ENCODE peak calls at places on chromosomes 6 and 20, in four cellular contexts. H, L, K and M are unnamed samples. For H3K4me1, the result is how much of the 10 kb centered on the place peaks cover.

GRCh38 chr6:27452496-27452897 is 20.4 kb downstream of the ZNF184 start:
- DNase-seq in L (no peak), K (no peak), H (no peak), M (no peak)

GRCh38 chr6:48449002-48449401 is 338.0 kb upstream of the PTCHD4 start:
- DNase-seq in H (no peak), K (no peak), L (no peak), M (no peak)

GRCh38 chr6:111193156-111193555 is 105.9 kb downstream of the SLC16A10 start:
- DNase-seq in K (no peak), L (no peak), H (no peak), M (no peak)

GRCh38 chr6:9126845-9127560 is 691.7 kb upstream of the SLC35B3 start:
- DNase-seq in H (no peak), K (peak), L (no peak), M (peak)

GRCh38 chr6:113856011-113856551 is 1.1 kb upstream of the MARCKS start:
- DNase-seq in H (no peak), L (peak), K (peak), M (no peak)

GRCh38 chr6:138198430-138199091 is 19.7 kb downstream of the PBOV1 start:
- DNase-seq in H (no peak), L (no peak), K (no peak), M (no peak)

GRCh38 chr6:126383203-126383602 is 43.3 kb downstream of the CENPW start:
- DNase-seq in K (no peak), H (no peak), L (no peak), M (no peak)

GRCh38 chr6:74091133-74091793 is 395.3 kb downstream of the CD109 start:
- DNase-seq in H (peak), L (peak), K (peak), M (no peak)

GRCh38 chr6:94636780-94637385 is 940.5 kb upstream of the MANEA start:
- DNase-seq in H (peak), L (no peak), K (peak), M (peak)

GRCh38 chr6:19289408-19289967 is 547.7 kb upstream of the ID4 start:
- DNase-seq in H (no peak), L (no peak), K (no peak), M (no peak)

GRCh38 chr20:16111132-16111852 is 462.0 kb downstream of the KIF16B start:
- DNase-seq in L (no peak), K (no peak), H (no peak), M (no peak)

GRCh38 chr20:36792422-36792821 is 18.9 kb upstream of the DSN1 start:
- DNase-seq in L (peak), H (peak), K (peak), M (peak)

GRCh38 chr6:104305206-104305605 is 554.5 kb downstream of the HACE1 start:
- DNase-seq in L (no peak), H (no peak), K (no peak), M (no peak)

GRCh38 chr6:72835749-72836148 is 213.9 kb downstream of the KCNQ5 start:
- DNase-seq in H (no peak), K (no peak), L (no peak), M (no peak)

GRCh38 chr20:18698735-18699380 is 111.0 kb downstream of the DTD1 start:
- DNase-seq in H (no peak), K (no peak), L (no peak), M (no peak)

GRCh38 chr6:132819405-132820145 is 5.2 kb downstream of the RPS12 start:
- DNase-seq in K (no peak), H (peak), L (peak), M (peak)

GRCh38 chr6:39218868-39219567 is 10.3 kb downstream of the KCNK5 start:
- DNase-seq in K (no peak), H (no peak), L (no peak), M (no peak)

GRCh38 chr6:26331809-26332226 is 33.2 kb upstream of the BTN3A2 start:
- DNase-seq in L (peak), H (no peak), K (no peak), M (no peak)

GRCh38 chr6:33860006-33860405 is 56.2 kb upstream of the MLN start:
- DNase-seq in H (no peak), K (no peak), L (no peak), M (no peak)
- H3K4me1 ChIP-seq in H (under half), K (under half), L (under half), M (under half)

GRCh38 chr20:38725959-38726848 is 1.9 kb downstream of the SLC32A1 start:
- DNase-seq in L (peak), K (no peak), H (peak), M (no peak)

GRCh38 chr20:38725458-38725958 is 1.2 kb downstream of the SLC32A1 start:
- DNase-seq in K (no peak), L (no peak), H (no peak), M (no peak)

GRCh38 chr20:38723069-38723981 is 961 bp upstream of the SLC32A1 start:
- DNase-seq in L (no peak), K (peak), H (no peak), M (no peak)

GRCh38 chr20:38723982-38724602 is at the start of gene SLC32A1:
- DNase-seq in H (no peak), L (no peak), K (no peak), M (no peak)

GRCh38 chr20:38724603-38725457 is 544 bp downstream of the SLC32A1 start:
- DNase-seq in L (no peak), K (no peak), H (no peak), M (no peak)
- TF ChIP-seq EZH2 in L (no peak), K (peak), H (no peak), M (no peak)

GRCh38 chr20:63257629-63258028 is 3.4 kb upstream of the NKAIN4 start:
- DNase-seq in K (no peak), L (no peak), H (no peak), M (no peak)
- H3K4me1 ChIP-seq in K (under half), L (under half), H (under half), M (under half)

GRCh38 chr20:47464380-47465101 is 37.1 kb upstream of the NCOA3 start:
- DNase-seq in L (peak), H (peak), K (peak), M (peak)

GRCh38 chr20:47466704-47467459 is 34.8 kb upstream of the NCOA3 start:
- DNase-seq in K (no peak), H (no peak), L (no peak), M (no peak)

GRCh38 chr20:47465335-47466090 is 36.2 kb upstream of the NCOA3 start:
- DNase-seq in H (no peak), K (no peak), L (no peak), M (no peak)

GRCh38 chr20:47466193-47466592 is 35.5 kb upstream of the NCOA3 start:
- DNase-seq in K (no peak), H (no peak), L (no peak), M (no peak)

DNA sequence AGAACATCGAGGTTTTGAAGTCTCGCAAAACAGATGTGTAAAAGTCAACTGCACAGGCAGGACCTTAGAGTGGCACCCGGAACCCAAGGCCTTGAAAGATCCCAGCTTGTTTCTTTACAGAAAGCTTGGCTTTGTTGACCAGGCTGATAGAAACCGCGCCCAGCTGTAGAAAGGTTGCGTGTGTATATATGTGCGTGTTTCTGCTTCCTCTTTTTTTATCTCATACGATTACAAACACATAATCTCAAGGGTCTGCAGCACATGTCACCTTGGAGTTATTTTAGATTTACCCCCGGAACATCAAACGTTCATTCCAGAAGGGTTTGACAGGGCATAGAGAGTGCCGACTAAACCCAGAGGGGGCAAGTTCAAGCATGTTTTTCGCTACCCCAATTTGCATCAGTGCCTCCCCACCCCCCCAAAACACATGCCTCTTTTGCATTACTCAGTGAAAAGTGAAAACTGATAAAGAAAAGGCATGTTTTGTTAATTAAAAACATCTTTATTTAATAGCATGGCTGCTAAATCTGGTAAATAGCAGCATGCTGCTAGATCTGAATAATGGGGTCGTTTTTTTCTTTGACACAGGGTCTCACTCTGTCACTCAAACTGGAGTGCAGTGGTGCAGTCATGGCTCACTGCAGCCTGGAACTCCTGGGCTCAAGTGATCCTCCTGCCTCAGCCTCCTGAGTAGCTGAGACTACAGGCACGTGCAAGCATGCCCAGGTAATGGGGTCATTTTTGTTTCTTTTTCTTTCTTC is 33.2 kb upstream of the NCOA3 start:
- DNase-seq in H (no peak), L (peak), K (no peak), M (no peak)
- TF ChIP-seq EZH2 in H (no peak), L (no peak), K (no peak), M (no peak)

DNA sequence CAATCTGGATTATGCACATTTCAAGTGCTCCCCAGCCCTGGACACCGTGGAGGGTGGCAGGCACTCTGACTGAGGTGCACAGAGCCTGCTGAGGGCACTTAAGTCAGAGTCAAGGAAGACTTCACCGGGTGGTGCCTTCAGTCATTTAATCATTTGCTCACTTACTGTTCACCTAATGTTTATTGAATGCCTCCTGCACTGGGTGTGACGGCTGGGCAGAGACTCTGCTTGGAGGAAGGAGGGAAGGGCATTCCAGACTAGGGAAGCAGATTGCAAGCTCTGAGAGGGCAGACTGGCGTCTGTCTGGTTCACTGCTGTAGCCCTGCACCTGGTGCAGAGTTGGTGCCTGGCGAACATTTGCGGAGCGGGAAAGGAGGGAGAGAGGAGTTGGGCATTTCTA is 54.2 kb upstream of the FAM83D start:
- DNase-seq in K (no peak), L (no peak), H (no peak), M (no peak)
- H3K4me1 ChIP-seq in K (under half), L (under half), H (under half), M (under half)

GRCh38 chr6:71411882-71412281 is 123.3 kb downstream of the OGFRL1 start:
- DNase-seq in L (no peak), K (no peak), H (no peak), M (no peak)
- TF ChIP-seq EZH2 in L (no peak), K (no peak), H (no peak), M (no peak)

GRCh38 chr6:154459513-154459912 is 51.0 kb downstream of the CNKSR3 start:
- DNase-seq in K (no peak), L (no peak), H (no peak), M (no peak)

GRCh38 chr6:154457046-154457713 is 53.3 kb downstream of the CNKSR3 start:
- DNase-seq in H (no peak), K (peak), L (no peak), M (no peak)

GRCh38 chr6:154460306-154461071 is 50.0 kb downstream of the CNKSR3 start:
- DNase-seq in H (peak), K (peak), L (no peak), M (no peak)

GRCh38 chr6:154457881-154458284 is 52.6 kb downstream of the CNKSR3 start:
- DNase-seq in H (no peak), K (no peak), L (no peak), M (no peak)

GRCh38 chr6:154458565-154459475 is 51.7 kb downstream of the CNKSR3 start:
- DNase-seq in H (no peak), L (no peak), K (peak), M (no peak)
- H3K4me1 ChIP-seq in H (half or more), L (under half), K (under half), M (under half)